ENCODE peak calls at places on chromosomes 7 and 10, in ten cellular contexts. Z is stomach, R is endothelial cell of umbilical vein, J is transverse colon, B is HCT116, F is uterus, W is IMR-90, P is prostate gland, Q is tibial nerve, I is testis. K is an unnamed sample.

GRCh38 chr10:124568858-124569622 is 107.4 kb downstream of the LHPP start:
- DNase-seq in Z (no peak), R (no peak), J (no peak), B (no peak), F (no peak), W (no peak), P (no peak), Q (no peak), I (no peak), K (no peak)

GRCh38 chr7:3063016-3063753 is 19.5 kb upstream of the CARD11 start:
- DNase-seq in Z (no peak), R (no peak), J (peak), B (no peak), F (no peak), W (no peak), P (no peak), Q (no peak), I (no peak), K (no peak)

GRCh38 chr10:87750001-87750651 is 67.9 kb downstream of the ATAD1 start:
- DNase-seq in Z (no peak), R (no peak), J (no peak), B (no peak), F (no peak), W (peak), P (no peak), Q (no peak), I (no peak), K (no peak)

GRCh38 chr10:90007226-90007625 is 305.8 kb downstream of the KIF20B start:
- DNase-seq in Z (no peak), R (no peak), J (no peak), B (no peak), F (no peak), W (no peak), P (no peak), Q (no peak), I (no peak), K (no peak)

GRCh38 chr10:374354-374753 is 239.1 kb downstream of the ZMYND11 start:
- DNase-seq in Z (no peak), R (no peak), J (no peak), B (no peak), F (no peak), W (no peak), P (no peak), Q (no peak), I (no peak), K (no peak)

GRCh38 chr7:148997497-148997896 is 30.8 kb downstream of the PDIA4 start:
- DNase-seq in Z (no peak), R (no peak), J (no peak), B (no peak), F (no peak), W (no peak), P (no peak), Q (no peak), I (no peak), K (no peak)

GRCh38 chr10:13072339-13072738 is 27.6 kb upstream of the OPTN start:
- DNase-seq in Z (no peak), R (no peak), J (no peak), B (no peak), F (no peak), W (no peak), P (no peak), Q (no peak), I (no peak), K (no peak)

GRCh38 chr7:90621892-90622182 is 25.7 kb downstream of the CDK14 start:
- DNase-seq in Z (no peak), R (peak), J (no peak), B (no peak), F (no peak), W (no peak), P (no peak), Q (no peak), I (no peak), K (no peak)

GRCh38 chr10:98267894-98268693 is at the start of gene LOXL4:
- DNase-seq in Z (no peak), R (no peak), J (no peak), B (no peak), F (peak), W (no peak), P (no peak), Q (no peak), I (no peak), K (peak)

GRCh38 chr7:83691095-83691494 is 42.2 kb upstream of the SEMA3E start:
- DNase-seq in Z (no peak), R (no peak), J (no peak), B (no peak), F (no peak), W (no peak), P (no peak), Q (no peak), I (no peak), K (no peak)

GRCh38 chr7:127889677-127890076 is 141.6 kb downstream of the LRRC4 start:
- DNase-seq in Z (no peak), R (no peak), J (no peak), B (no peak), F (no peak), W (no peak), P (no peak), Q (no peak), I (no peak), K (no peak)

GRCh38 chr7:57354679-57355338 is 95.2 kb upstream of the ZNF716 start:
- DNase-seq in Z (no peak), R (no peak), J (no peak), B (no peak), F (no peak), W (no peak), P (no peak), Q (no peak), I (no peak), K (no peak)

GRCh38 chr10:18340496-18341051 is 200.3 kb downstream of the CACNB2 start:
- DNase-seq in Z (no peak), R (no peak), J (no peak), B (no peak), F (no peak), W (peak), P (no peak), Q (no peak), I (peak), K (no peak)

GRCh38 chr10:10508241-10508640 is 509.4 kb upstream of the CELF2 start:
- DNase-seq in Z (no peak), R (no peak), J (no peak), B (no peak), F (no peak), W (no peak), P (no peak), Q (no peak), I (no peak), K (no peak)

DNA sequence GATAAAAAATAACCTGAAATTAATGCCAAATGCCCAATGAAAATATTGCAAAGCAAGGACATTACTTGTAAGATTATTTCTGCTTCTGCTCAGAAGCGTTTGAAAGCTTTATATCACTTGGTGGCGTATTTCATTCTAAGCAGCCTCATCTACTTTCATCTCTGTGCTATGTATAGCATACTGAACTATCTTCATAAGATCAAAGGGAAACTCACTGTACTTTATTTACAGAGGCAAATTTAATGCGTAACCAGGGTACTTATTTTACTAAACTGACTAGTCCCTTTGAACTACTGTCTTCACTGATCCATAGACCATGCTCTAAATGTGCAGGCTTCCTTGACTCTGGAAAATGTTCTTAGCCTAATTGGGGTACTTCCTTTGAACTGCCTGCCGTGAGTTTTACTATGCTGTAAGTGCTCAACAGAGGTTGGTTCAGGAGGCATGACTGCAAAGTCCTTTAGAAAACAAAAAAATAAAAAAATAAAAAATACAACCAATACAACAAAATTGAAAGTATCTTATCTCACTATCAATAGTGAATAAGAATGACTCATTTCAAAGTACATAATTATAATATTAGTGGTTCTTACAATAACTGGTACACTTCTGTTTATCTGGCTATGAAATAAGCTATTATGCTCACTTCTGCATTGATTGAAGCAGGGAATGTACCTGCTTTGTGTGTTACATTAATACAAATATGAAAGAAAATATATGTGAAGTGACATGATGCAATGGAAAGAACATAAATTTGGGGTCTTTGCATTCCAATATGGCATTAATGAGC is 41.0 kb upstream of the TSPAN12 start:
- DNase-seq in Z (no peak), R (no peak), J (no peak), B (no peak), F (no peak), W (no peak), P (no peak), Q (no peak), I (no peak), K (no peak)
- TF ChIP-seq POLR2A in Z (no peak), R (no peak), J (no peak), B (no peak), F (no peak), W (no peak), P (no peak), Q (no peak), I (no peak), K (no peak)

DNA sequence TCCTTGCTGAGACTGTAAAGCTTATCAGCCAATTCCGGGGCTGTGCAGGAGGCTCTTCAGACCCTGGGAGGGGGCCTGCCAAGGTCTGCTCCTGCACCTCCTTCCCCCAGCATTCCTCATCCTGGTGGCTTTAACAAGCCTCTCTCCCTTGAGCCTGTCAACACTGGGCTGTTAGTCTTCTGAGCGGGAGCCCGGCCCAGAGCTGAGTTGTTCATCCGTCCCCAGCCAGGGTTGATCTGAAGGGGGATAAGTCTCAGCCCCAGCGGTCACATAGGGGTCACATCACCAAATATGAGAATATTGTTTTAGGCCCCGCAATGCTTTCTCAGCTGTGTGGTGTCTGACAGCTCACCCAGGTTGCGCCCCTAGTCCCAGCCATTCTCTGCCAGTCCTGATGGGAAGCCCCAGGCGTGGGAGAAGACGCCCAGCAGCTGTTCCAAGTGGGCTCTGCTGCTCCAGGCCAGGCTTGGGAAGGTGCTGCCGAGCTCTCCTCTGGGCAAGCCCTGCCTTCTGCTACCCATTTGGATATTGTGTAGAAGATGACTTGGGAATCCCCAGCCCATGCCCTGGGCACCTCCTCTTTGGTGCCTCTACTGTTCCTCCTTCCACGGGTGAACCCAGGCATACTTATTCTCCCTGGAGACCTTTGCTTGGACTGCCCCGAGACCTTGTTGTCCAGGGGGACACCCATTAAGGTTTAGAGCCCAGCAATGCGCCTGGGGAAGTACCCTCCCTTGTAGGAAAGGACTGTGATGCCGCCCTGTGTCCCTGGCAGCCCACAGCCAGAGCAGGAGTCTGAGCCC is 23.5 kb upstream of the TRIM8 start:
- DNase-seq in Z (no peak), R (peak), J (no peak), B (no peak), F (no peak), W (peak), P (no peak), Q (no peak), I (no peak), K (no peak)
- H3K27ac ChIP-seq in Z (peak), R (peak), J (peak), B (no peak), F (peak), W (peak), P (peak), Q (peak), I (peak), K (no peak)

DNA sequence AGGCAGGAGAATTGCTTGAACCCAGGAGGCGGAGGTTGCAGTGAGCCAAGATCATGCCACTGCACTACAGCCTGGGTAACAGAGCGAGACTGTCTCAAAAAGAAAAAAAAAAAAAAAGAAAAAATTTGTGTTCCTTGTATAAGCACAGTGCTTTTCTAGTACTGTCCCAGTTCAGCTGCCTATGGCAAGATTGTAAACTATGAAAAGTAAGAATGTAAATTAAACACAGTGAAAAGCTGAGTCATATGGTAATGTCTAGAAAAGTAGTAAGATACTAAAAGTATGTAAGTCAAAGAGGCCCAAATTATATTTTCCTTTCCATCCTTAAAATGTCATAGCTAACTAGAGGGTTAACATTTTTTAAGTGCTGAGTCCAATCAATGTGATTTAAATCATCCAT is 42.8 kb downstream of the RBM20 start:
- DNase-seq in Z (no peak), R (no peak), J (no peak), B (no peak), F (no peak), W (peak), P (no peak), Q (no peak), I (no peak), K (no peak)
- H3K4me3 ChIP-seq in Z (no peak), R (no peak), J (no peak), B (no peak), F (no peak), W (no peak), P (no peak), Q (no peak), I (no peak), K (no peak)

GRCh38 chr7:74478671-74479065 is 25.0 kb downstream of the GTF2IRD1 start:
- DNase-seq in Z (no peak), R (no peak), J (no peak), B (no peak), F (no peak), W (no peak), P (no peak), Q (no peak), I (no peak), K (no peak)

GRCh38 chr7:74479066-74479781 is 25.5 kb downstream of the GTF2IRD1 start:
- DNase-seq in Z (peak), R (no peak), J (peak), B (no peak), F (peak), W (peak), P (no peak), Q (peak), I (peak), K (peak)

GRCh38 chr7:74481458-74482324 is 28.0 kb downstream of the GTF2IRD1 start:
- DNase-seq in Z (no peak), R (peak), J (no peak), B (no peak), F (no peak), W (peak), P (no peak), Q (no peak), I (no peak), K (no peak)

GRCh38 chr7:74480861-74481417 is 27.2 kb downstream of the GTF2IRD1 start:
- DNase-seq in Z (peak), R (peak), J (peak), B (no peak), F (peak), W (peak), P (no peak), Q (peak), I (peak), K (peak)

GRCh38 chr7:74479961-74480829 is 26.5 kb downstream of the GTF2IRD1 start:
- DNase-seq in Z (peak), R (peak), J (peak), B (no peak), F (peak), W (peak), P (peak), Q (peak), I (peak), K (peak)
- TF ChIP-seq POLR2A in Z (no peak), R (no peak), J (peak), B (no peak), F (peak), W (peak), P (peak), Q (peak), I (no peak), K (peak)

DNA sequence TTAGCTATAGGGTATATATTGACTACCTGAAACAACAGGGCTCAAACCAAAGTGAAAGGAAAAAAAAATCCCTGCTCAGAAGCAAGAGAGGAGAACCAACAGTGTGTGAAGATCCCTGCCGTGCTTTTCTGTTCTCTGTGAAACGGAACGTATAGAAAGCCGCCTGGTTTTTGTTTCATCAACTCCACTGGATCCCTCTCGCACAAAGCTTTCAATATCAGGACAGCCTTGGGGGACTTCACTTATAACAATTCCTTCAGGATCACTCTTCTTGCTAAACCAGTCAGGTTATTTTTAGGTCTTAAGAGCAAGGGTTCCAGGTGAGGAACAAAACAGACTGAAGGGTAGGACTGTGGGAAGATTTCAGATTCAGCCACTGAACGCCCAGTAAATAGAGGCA is 151.1 kb upstream of the CACNA2D1 start:
- DNase-seq in Z (no peak), R (peak), J (no peak), B (no peak), F (no peak), W (no peak), P (no peak), Q (no peak), I (no peak), K (no peak)
- H3K27ac ChIP-seq in Z (no peak), R (peak), J (no peak), B (no peak), F (no peak), W (no peak), P (no peak), Q (no peak), I (no peak), K (no peak)

K was measured in ovary.